ENCODE peak calls at places on chromosomes 13 and 19, in six cellular contexts. One of them, this sample, is unnamed.

GRCh38 chr19:46625731-46626130 is 842 bp upstream of the PTGIR start:
- DNase-seq in stimulated activated CD8-positive, alpha-beta memory T cell treated with anti-CD3 and anti-CD28 coated beads, Interleukin-7, amount 100 ng/mL, for 1 hour: no peak
- DNase-seq in central memory CD4-positive, alpha-beta T cell: no peak
- DNase-seq in SHP77: no peak
- DNase-seq in astrocyte: no peak
- DNase-seq in stimulated activated CD4-positive, alpha-beta T cell treated with anti-CD3 and anti-CD28 coated beads, Interleukin-4, amount 100 ng/mL, for 4 hours: no peak
- DNase-seq in this sample: no peak

GRCh38 chr13:108950333-108951010 is 321.1 kb downstream of the MYO16 start:
- DNase-seq in SHP77: no peak
- DNase-seq in stimulated activated CD4-positive, alpha-beta T cell treated with anti-CD3 and anti-CD28 coated beads, Interleukin-4, amount 100 ng/mL, for 4 hours: no peak
- DNase-seq in astrocyte: peak
- DNase-seq in central memory CD4-positive, alpha-beta T cell: no peak
- DNase-seq in stimulated activated CD8-positive, alpha-beta memory T cell treated with anti-CD3 and anti-CD28 coated beads, Interleukin-7, amount 100 ng/mL, for 1 hour: no peak
- DNase-seq in this sample: no peak

GRCh38 chr13:99981115-99982020 is at the start of gene ZIC2:
- DNase-seq in astrocyte: peak
- DNase-seq in stimulated activated CD8-positive, alpha-beta memory T cell treated with anti-CD3 and anti-CD28 coated beads, Interleukin-7, amount 100 ng/mL, for 1 hour: no peak
- DNase-seq in stimulated activated CD4-positive, alpha-beta T cell treated with anti-CD3 and anti-CD28 coated beads, Interleukin-4, amount 100 ng/mL, for 4 hours: no peak
- DNase-seq in SHP77: no peak
- DNase-seq in central memory CD4-positive, alpha-beta T cell: no peak
- DNase-seq in this sample: no peak

GRCh38 chr13:44051923-44052322 is 172.2 kb downstream of the LACC1 start:
- DNase-seq in SHP77: no peak
- DNase-seq in stimulated activated CD4-positive, alpha-beta T cell treated with anti-CD3 and anti-CD28 coated beads, Interleukin-4, amount 100 ng/mL, for 4 hours: no peak
- DNase-seq in central memory CD4-positive, alpha-beta T cell: no peak
- DNase-seq in stimulated activated CD8-positive, alpha-beta memory T cell treated with anti-CD3 and anti-CD28 coated beads, Interleukin-7, amount 100 ng/mL, for 1 hour: no peak
- DNase-seq in astrocyte: peak
- DNase-seq in this sample: no peak

GRCh38 chr13:40477623-40478608 is 188.5 kb downstream of the FOXO1 start:
- DNase-seq in stimulated activated CD4-positive, alpha-beta T cell treated with anti-CD3 and anti-CD28 coated beads, Interleukin-4, amount 100 ng/mL, for 4 hours: no peak
- DNase-seq in stimulated activated CD8-positive, alpha-beta memory T cell treated with anti-CD3 and anti-CD28 coated beads, Interleukin-7, amount 100 ng/mL, for 1 hour: no peak
- DNase-seq in SHP77: no peak
- DNase-seq in astrocyte: peak
- DNase-seq in central memory CD4-positive, alpha-beta T cell: no peak
- DNase-seq in this sample: peak

GRCh38 chr19:18682807-18683108 is 722 bp upstream of the CRTC1 start:
- DNase-seq in stimulated activated CD4-positive, alpha-beta T cell treated with anti-CD3 and anti-CD28 coated beads, Interleukin-4, amount 100 ng/mL, for 4 hours: no peak
- DNase-seq in SHP77: no peak
- DNase-seq in stimulated activated CD8-positive, alpha-beta memory T cell treated with anti-CD3 and anti-CD28 coated beads, Interleukin-7, amount 100 ng/mL, for 1 hour: no peak
- DNase-seq in central memory CD4-positive, alpha-beta T cell: no peak
- DNase-seq in astrocyte: no peak
- DNase-seq in this sample: no peak

GRCh38 chr19:48695743-48696352 is at the start of gene FUT2:
- DNase-seq in stimulated activated CD8-positive, alpha-beta memory T cell treated with anti-CD3 and anti-CD28 coated beads, Interleukin-7, amount 100 ng/mL, for 1 hour: no peak
- DNase-seq in astrocyte: no peak
- DNase-seq in central memory CD4-positive, alpha-beta T cell: no peak
- DNase-seq in stimulated activated CD4-positive, alpha-beta T cell treated with anti-CD3 and anti-CD28 coated beads, Interleukin-4, amount 100 ng/mL, for 4 hours: no peak
- DNase-seq in SHP77: peak
- DNase-seq in this sample: no peak

GRCh38 chr13:97344250-97345175 is 89.5 kb upstream of the RAP2A start:
- DNase-seq in central memory CD4-positive, alpha-beta T cell: peak
- DNase-seq in stimulated activated CD8-positive, alpha-beta memory T cell treated with anti-CD3 and anti-CD28 coated beads, Interleukin-7, amount 100 ng/mL, for 1 hour: no peak
- DNase-seq in astrocyte: no peak
- DNase-seq in stimulated activated CD4-positive, alpha-beta T cell treated with anti-CD3 and anti-CD28 coated beads, Interleukin-4, amount 100 ng/mL, for 4 hours: peak
- DNase-seq in SHP77: peak
- DNase-seq in this sample: no peak

GRCh38 chr19:7748756-7749155 is 1.4 kb upstream of the CD209 start:
- DNase-seq in astrocyte: no peak
- DNase-seq in central memory CD4-positive, alpha-beta T cell: no peak
- DNase-seq in SHP77: no peak
- DNase-seq in stimulated activated CD4-positive, alpha-beta T cell treated with anti-CD3 and anti-CD28 coated beads, Interleukin-4, amount 100 ng/mL, for 4 hours: no peak
- DNase-seq in stimulated activated CD8-positive, alpha-beta memory T cell treated with anti-CD3 and anti-CD28 coated beads, Interleukin-7, amount 100 ng/mL, for 1 hour: no peak
- DNase-seq in this sample: no peak

GRCh38 chr13:35830850-35831450 is 300.2 kb downstream of the DCLK1 start:
- DNase-seq in stimulated activated CD4-positive, alpha-beta T cell treated with anti-CD3 and anti-CD28 coated beads, Interleukin-4, amount 100 ng/mL, for 4 hours: no peak
- DNase-seq in SHP77: no peak
- DNase-seq in central memory CD4-positive, alpha-beta T cell: no peak
- DNase-seq in astrocyte: no peak
- DNase-seq in stimulated activated CD8-positive, alpha-beta memory T cell treated with anti-CD3 and anti-CD28 coated beads, Interleukin-7, amount 100 ng/mL, for 1 hour: no peak
- DNase-seq in this sample: no peak

GRCh38 chr13:77460195-77460594 is 75.3 kb upstream of the SCEL start:
- DNase-seq in stimulated activated CD4-positive, alpha-beta T cell treated with anti-CD3 and anti-CD28 coated beads, Interleukin-4, amount 100 ng/mL, for 4 hours: no peak
- DNase-seq in stimulated activated CD8-positive, alpha-beta memory T cell treated with anti-CD3 and anti-CD28 coated beads, Interleukin-7, amount 100 ng/mL, for 1 hour: no peak
- DNase-seq in SHP77: no peak
- DNase-seq in astrocyte: no peak
- DNase-seq in central memory CD4-positive, alpha-beta T cell: no peak
- DNase-seq in this sample: peak

GRCh38 chr13:101211261-101211660 is 205.0 kb downstream of the NALCN start:
- DNase-seq in central memory CD4-positive, alpha-beta T cell: no peak
- DNase-seq in SHP77: no peak
- DNase-seq in stimulated activated CD8-positive, alpha-beta memory T cell treated with anti-CD3 and anti-CD28 coated beads, Interleukin-7, amount 100 ng/mL, for 1 hour: no peak
- DNase-seq in stimulated activated CD4-positive, alpha-beta T cell treated with anti-CD3 and anti-CD28 coated beads, Interleukin-4, amount 100 ng/mL, for 4 hours: no peak
- DNase-seq in astrocyte: peak
- DNase-seq in this sample: no peak

GRCh38 chr19:43607238-43608205 is 4.4 kb upstream of the SRRM5 start:
- DNase-seq in astrocyte: no peak
- DNase-seq in SHP77: no peak
- DNase-seq in stimulated activated CD4-positive, alpha-beta T cell treated with anti-CD3 and anti-CD28 coated beads, Interleukin-4, amount 100 ng/mL, for 4 hours: no peak
- DNase-seq in stimulated activated CD8-positive, alpha-beta memory T cell treated with anti-CD3 and anti-CD28 coated beads, Interleukin-7, amount 100 ng/mL, for 1 hour: no peak
- DNase-seq in central memory CD4-positive, alpha-beta T cell: no peak
- DNase-seq in this sample: no peak

GRCh38 chr19:45361608-45362007 is 8.8 kb downstream of the ERCC2 start:
- DNase-seq in astrocyte: no peak
- DNase-seq in stimulated activated CD8-positive, alpha-beta memory T cell treated with anti-CD3 and anti-CD28 coated beads, Interleukin-7, amount 100 ng/mL, for 1 hour: no peak
- DNase-seq in SHP77: no peak
- DNase-seq in stimulated activated CD4-positive, alpha-beta T cell treated with anti-CD3 and anti-CD28 coated beads, Interleukin-4, amount 100 ng/mL, for 4 hours: no peak
- DNase-seq in central memory CD4-positive, alpha-beta T cell: no peak
- DNase-seq in this sample: no peak

GRCh38 chr19:13505164-13505695 is 1.0 kb downstream of the CACNA1A start:
- DNase-seq in stimulated activated CD8-positive, alpha-beta memory T cell treated with anti-CD3 and anti-CD28 coated beads, Interleukin-7, amount 100 ng/mL, for 1 hour: no peak
- DNase-seq in astrocyte: no peak
- DNase-seq in SHP77: no peak
- DNase-seq in central memory CD4-positive, alpha-beta T cell: no peak
- DNase-seq in stimulated activated CD4-positive, alpha-beta T cell treated with anti-CD3 and anti-CD28 coated beads, Interleukin-4, amount 100 ng/mL, for 4 hours: no peak
- DNase-seq in this sample: no peak

This sample was measured in CD14-positive monocyte.